ENCODE peak calls at places on chromosomes 3 and 15, in five cellular contexts. R is left lung; G is psoas muscle; H is ovary; Z is CD4-positive, alpha-beta T cell. O is an unnamed sample.

GRCh38 chr3:132180337-132180791 is 136.8 kb upstream of the ACP3 start:
- DNase-seq in H (no peak), Z (no peak), R (no peak), G (no peak), O (no peak)

GRCh38 chr3:192827208-192827607 is 90.4 kb downstream of the MB21D2 start:
- DNase-seq in G (peak; percentile 49), H (no peak), Z (no peak), R (no peak), O (no peak)

GRCh38 chr3:46915297-46915822 is 37.8 kb downstream of the PTH1R start:
- DNase-seq in G (peak; percentile 10), H (no peak), Z (no peak), R (no peak), O (no peak)

GRCh38 chr3:50371133-50371670 is 11.9 kb upstream of the TMEM115 start:
- DNase-seq in R (no peak), G (no peak), Z (no peak), H (no peak), O (no peak)

GRCh38 chr3:122689587-122689986 is 8.9 kb downstream of the PARP14 start:
- DNase-seq in G (no peak), R (no peak), Z (no peak), H (no peak), O (no peak)

GRCh38 chr3:113557374-113557773 is 25.0 kb downstream of the SIDT1 start:
- DNase-seq in H (no peak), Z (no peak), G (no peak), R (no peak), O (no peak)

GRCh38 chr3:4376499-4376898 is 73.3 kb downstream of the SETMAR start:
- DNase-seq in R (no peak), H (no peak), Z (no peak), G (no peak), O (no peak)

GRCh38 chr3:28595364-28595763 is 246.7 kb upstream of the AZI2 start:
- DNase-seq in Z (no peak), R (no peak), G (no peak), H (no peak), O (no peak)

GRCh38 chr3:71628571-71628970 is 45.0 kb upstream of the FOXP1 start:
- DNase-seq in G (no peak), R (no peak), H (no peak), Z (no peak), O (no peak)

GRCh38 chr3:120741320-120741719 is 996 bp downstream of the RABL3 start:
- DNase-seq in G (no peak), Z (no peak), H (no peak), R (no peak), O (no peak)

DNA sequence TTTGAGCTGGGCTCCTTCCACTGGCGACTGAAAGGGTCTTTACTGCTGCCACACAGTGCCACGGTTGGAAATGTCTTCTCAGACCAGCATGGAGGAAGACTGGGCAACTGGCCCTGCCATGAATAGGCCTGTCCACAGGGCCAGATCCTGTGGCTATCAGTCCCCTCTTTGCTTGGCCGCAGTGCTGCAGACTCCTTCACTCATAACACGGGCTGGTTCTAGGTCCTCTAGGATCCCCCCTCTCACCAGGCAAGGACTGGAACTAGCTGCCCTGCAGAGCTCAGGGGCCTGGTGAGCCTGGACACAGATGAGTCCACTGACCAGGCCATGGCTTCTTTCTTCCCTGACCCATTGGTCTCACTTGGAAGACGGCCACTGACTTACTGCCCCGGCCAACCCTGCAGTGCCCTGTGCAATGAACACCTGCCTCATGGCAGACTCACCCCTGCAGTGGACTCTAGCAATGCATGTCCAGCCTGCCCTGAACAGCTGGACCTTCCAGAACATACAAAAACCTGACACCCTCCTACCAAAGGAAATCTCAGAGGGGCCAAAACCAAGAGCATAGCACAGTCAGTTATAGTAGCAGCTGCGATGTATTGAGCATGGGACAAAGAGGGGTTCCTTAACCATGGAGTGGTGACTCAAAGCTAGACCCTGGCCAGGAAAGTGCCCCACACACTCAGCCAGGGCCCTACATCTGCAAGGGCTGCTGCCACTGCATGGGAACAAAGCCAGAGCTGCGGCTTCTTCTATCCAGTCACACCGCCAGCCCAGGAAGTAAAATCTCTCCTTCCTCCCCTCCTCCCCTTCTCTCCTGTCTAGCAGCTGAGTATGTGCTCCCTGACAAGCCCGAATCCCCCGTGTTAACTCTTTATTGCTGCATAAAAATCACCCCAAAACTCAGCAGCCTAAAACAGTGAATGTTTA is 72.1 kb upstream of the ITGA11 start:
- DNase-seq in H (no peak), Z (no peak), R (no peak), G (no peak), O (no peak)
- H3K27ac ChIP-seq in H (no peak overlapping the region), Z (no peak overlapping the region), R (no peak overlapping the region), G (no peak overlapping the region), O (no peak overlapping the region)

GRCh38 chr3:24271228-24271627 is 223.4 kb downstream of the THRB start:
- DNase-seq in Z (no peak), G (no peak), H (no peak), R (no peak), O (no peak)
- H3K27ac ChIP-seq in Z (no peak overlapping the region), G (peak overlapping the region; percentile 75), H (no peak overlapping the region), R (no peak overlapping the region), O (no peak overlapping the region)

DNA sequence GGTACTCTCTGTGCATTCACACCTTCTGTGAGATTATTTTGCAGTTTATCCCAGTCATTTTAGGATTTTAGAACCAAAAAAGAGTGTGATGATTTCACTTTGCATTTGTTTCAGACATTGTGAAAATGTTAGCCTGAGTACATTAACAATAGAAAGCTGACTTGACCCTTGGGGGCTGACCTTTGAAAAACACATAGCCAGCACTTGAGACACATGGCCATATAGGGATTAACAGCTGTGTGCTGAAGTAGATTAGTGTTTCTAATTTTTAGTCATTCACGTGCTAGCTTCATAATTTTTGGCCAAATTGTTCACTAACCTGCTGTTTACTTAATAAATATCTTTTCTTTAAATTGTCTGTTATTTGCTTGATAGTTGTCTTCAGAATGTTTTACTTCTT is 3.5 kb downstream of the FEM1B start:
- DNase-seq in G (no peak), Z (no peak), R (no peak), H (no peak), O (no peak)
- H3K27ac ChIP-seq in G (peak overlapping the region; percentile 97), Z (no peak overlapping the region), R (peak overlapping the region; percentile 28), H (no peak overlapping the region), O (peak overlapping the region; percentile 99)

DNA sequence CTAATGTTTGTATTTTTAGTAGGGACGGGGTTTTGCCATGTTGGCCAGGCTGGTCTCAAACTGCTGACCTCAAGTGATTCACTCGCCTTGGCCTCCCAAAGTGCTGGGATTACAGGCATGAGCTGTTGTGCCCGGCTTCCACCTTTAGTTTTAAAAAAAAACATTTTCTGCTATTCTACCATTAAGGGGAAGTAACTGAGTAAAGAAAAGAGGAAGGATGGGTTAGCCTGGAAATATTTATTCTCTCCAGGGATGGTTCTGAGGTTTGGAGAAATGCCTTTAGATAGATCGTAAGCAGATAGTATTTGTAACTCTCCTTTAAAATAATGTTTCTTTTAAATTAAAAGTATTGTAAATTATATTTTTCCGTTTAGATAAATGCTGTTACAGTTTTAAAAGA is 3.2 kb downstream of the AP4E1 start:
- DNase-seq in Z (no peak), R (no peak), H (no peak), G (no peak), O (no peak)
- H3K27ac ChIP-seq in Z (no peak overlapping the region), R (no peak overlapping the region), H (no peak overlapping the region), G (no peak overlapping the region), O (no peak overlapping the region)

GRCh38 chr3:66403268-66403990 is 97.4 kb downstream of the LRIG1 start:
- DNase-seq in R (no peak), Z (no peak), G (no peak), H (no peak), O (no peak)
- H3K27ac ChIP-seq in R (no peak overlapping the region), Z (no peak overlapping the region), G (peak overlapping the region; percentile 56), H (no peak overlapping the region), O (no peak overlapping the region)

GRCh38 chr3:134697830-134698699 is 47.2 kb upstream of the KY start:
- DNase-seq in Z (no peak), G (no peak), H (no peak), R (no peak), O (no peak)
- H3K27ac ChIP-seq in Z (no peak overlapping the region), G (no peak overlapping the region), H (no peak overlapping the region), R (no peak overlapping the region), O (peak overlapping the region; percentile 87)

DNA sequence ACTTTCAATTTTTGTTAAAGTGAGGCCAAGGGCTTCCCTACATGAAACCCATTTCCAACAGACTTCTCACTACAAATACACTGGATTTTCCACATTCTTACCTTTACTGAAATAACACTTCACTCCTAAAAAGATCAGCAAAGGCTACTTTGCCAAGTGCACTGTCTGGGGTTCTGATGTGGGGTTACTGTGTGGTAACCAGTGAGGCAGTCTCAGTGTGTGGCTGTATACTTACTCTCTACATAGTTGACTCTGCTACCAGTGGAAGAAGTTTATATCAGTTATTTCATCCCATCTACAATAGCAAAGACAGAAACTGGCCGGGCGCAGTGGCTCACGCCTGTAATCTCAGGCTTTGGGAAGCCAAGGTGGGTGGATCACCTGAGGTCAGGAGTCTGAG is 5.6 kb downstream of the WDR82 start:
- DNase-seq in H (no peak), R (no peak), G (no peak), Z (no peak), O (no peak)
- H3K27ac ChIP-seq in H (no peak overlapping the region), R (no peak overlapping the region), G (peak overlapping the region; percentile 12), Z (peak overlapping the region; percentile 75), O (no peak overlapping the region)

GRCh38 chr15:89378699-89379422 is 44.2 kb upstream of the POLG start:
- DNase-seq in Z (no peak), H (no peak), R (no peak), G (no peak), O (no peak)
- H3K27ac ChIP-seq in Z (no peak overlapping the region), H (no peak overlapping the region), R (no peak overlapping the region), G (no peak overlapping the region), O (no peak overlapping the region)

DNA sequence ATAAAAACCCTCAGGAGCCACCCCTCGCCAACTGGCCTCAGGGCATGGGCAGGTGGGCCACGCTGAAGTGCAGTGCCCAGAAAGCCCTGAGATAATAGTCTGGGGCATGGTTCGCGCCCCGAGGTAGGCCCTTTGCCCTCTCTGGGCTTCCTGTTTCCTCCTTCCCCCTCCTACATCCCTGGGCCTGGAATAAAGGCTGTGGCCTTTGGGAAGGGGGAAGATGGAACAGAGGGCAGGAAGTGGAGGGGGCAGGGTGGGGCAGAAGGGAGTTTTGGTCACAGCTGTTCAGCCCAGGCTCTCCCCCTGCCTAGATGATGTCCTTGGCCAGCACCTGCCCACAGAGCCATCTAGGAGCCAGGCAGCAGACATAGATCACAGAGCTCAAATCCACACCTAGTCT is 11.3 kb downstream of the CSRNP1 start:
- DNase-seq in Z (no peak), R (no peak), H (peak; percentile 29), G (no peak), O (no peak)
- H3K27ac ChIP-seq in Z (no peak overlapping the region), R (peak overlapping the region; percentile 60), H (peak overlapping the region; percentile 8), G (peak overlapping the region; percentile 77), O (peak overlapping the region; percentile 66)

O was measured in left ventricle myocardium inferior.